ENCODE peak calls at places on chromosomes 5 and 9, in six cellular contexts. One of them, this sample, is unnamed.
A peak's percentile ranks its signal among the peaks of the same experiment; 100 is the strongest.

GRCh38 chr5:78102498-78102897 is 192.0 kb downstream of the AP3B1 start:
- DNase-seq in brain microvascular endothelial cell: no peak
- DNase-seq in IMR-90: peak; percentile 3
- DNase-seq in thyroid gland: no peak
- DNase-seq in spleen: no peak
- DNase-seq in fibroblast of pulmonary artery: peak; percentile 12
- DNase-seq in this sample: no peak

GRCh38 chr5:10301842-10302610 is 5.7 kb downstream of the CMBL start:
- DNase-seq in brain microvascular endothelial cell: no peak
- DNase-seq in spleen: peak; percentile 86
- DNase-seq in thyroid gland: peak; percentile 97
- DNase-seq in fibroblast of pulmonary artery: no peak
- DNase-seq in IMR-90: no peak
- DNase-seq in this sample: peak; percentile 91

GRCh38 chr5:79560774-79561524 is 47.0 kb upstream of the HOMER1 start:
- DNase-seq in brain microvascular endothelial cell: no peak
- DNase-seq in fibroblast of pulmonary artery: peak; percentile 46
- DNase-seq in IMR-90: peak; percentile 67
- DNase-seq in thyroid gland: no peak
- DNase-seq in spleen: no peak
- DNase-seq in this sample: no peak

GRCh38 chr9:103364753-103365152 is 369.6 kb downstream of the CYLC2 start:
- DNase-seq in spleen: no peak
- DNase-seq in brain microvascular endothelial cell: peak; percentile 95
- DNase-seq in thyroid gland: no peak
- DNase-seq in fibroblast of pulmonary artery: peak; percentile 75
- DNase-seq in IMR-90: no peak
- DNase-seq in this sample: no peak

GRCh38 chr9:72979405-72980100 is 26.7 kb upstream of the ALDH1A1 start:
- DNase-seq in brain microvascular endothelial cell: no peak
- DNase-seq in thyroid gland: no peak
- DNase-seq in IMR-90: no peak
- DNase-seq in fibroblast of pulmonary artery: no peak
- DNase-seq in spleen: no peak
- DNase-seq in this sample: no peak

GRCh38 chr9:130896233-130897012 is at the start of gene QRFP:
- DNase-seq in fibroblast of pulmonary artery: no peak
- DNase-seq in brain microvascular endothelial cell: no peak
- DNase-seq in spleen: no peak
- DNase-seq in thyroid gland: no peak
- DNase-seq in IMR-90: no peak
- DNase-seq in this sample: no peak

GRCh38 chr5:153827407-153827806 is 211.3 kb downstream of the FAM114A2 start:
- DNase-seq in fibroblast of pulmonary artery: no peak
- DNase-seq in thyroid gland: no peak
- DNase-seq in spleen: no peak
- DNase-seq in brain microvascular endothelial cell: no peak
- DNase-seq in IMR-90: no peak
- DNase-seq in this sample: no peak

GRCh38 chr5:30100929-30101328 is 1092.6 kb upstream of the CDH6 start:
- DNase-seq in spleen: no peak
- DNase-seq in brain microvascular endothelial cell: peak; percentile 2
- DNase-seq in IMR-90: no peak
- DNase-seq in thyroid gland: no peak
- DNase-seq in fibroblast of pulmonary artery: no peak
- DNase-seq in this sample: no peak

GRCh38 chr5:132364319-132364718 is 5.2 kb upstream of the SLC22A5 start:
- DNase-seq in brain microvascular endothelial cell: peak; percentile 23
- DNase-seq in fibroblast of pulmonary artery: peak; percentile 92
- DNase-seq in IMR-90: peak; percentile 72
- DNase-seq in spleen: no peak
- DNase-seq in thyroid gland: no peak
- DNase-seq in this sample: no peak

GRCh38 chr9:133109931-133110650 is 10.9 kb downstream of the RALGDS start:
- DNase-seq in IMR-90: no peak
- DNase-seq in brain microvascular endothelial cell: no peak
- DNase-seq in spleen: peak; percentile 13
- DNase-seq in thyroid gland: no peak
- DNase-seq in fibroblast of pulmonary artery: no peak
- DNase-seq in this sample: peak; percentile 26

GRCh38 chr9:131194767-131195166 is 69.4 kb downstream of the NUP214 start:
- DNase-seq in fibroblast of pulmonary artery: no peak
- DNase-seq in brain microvascular endothelial cell: no peak
- DNase-seq in IMR-90: no peak
- DNase-seq in spleen: no peak
- DNase-seq in thyroid gland: no peak
- DNase-seq in this sample: no peak

GRCh38 chr5:10999714-11000113 is 238.7 kb upstream of the DAP start:
- DNase-seq in IMR-90: no peak
- DNase-seq in fibroblast of pulmonary artery: no peak
- DNase-seq in thyroid gland: no peak
- DNase-seq in brain microvascular endothelial cell: no peak
- DNase-seq in spleen: no peak
- DNase-seq in this sample: no peak

GRCh38 chr5:65390208-65390607 is 91.5 kb downstream of the ADAMTS6 start:
- DNase-seq in thyroid gland: no peak
- DNase-seq in fibroblast of pulmonary artery: no peak
- DNase-seq in IMR-90: no peak
- DNase-seq in brain microvascular endothelial cell: no peak
- DNase-seq in spleen: no peak
- DNase-seq in this sample: no peak

GRCh38 chr5:19855453-19855852 is 132.5 kb downstream of the CDH18 start:
- DNase-seq in spleen: no peak
- DNase-seq in fibroblast of pulmonary artery: no peak
- DNase-seq in IMR-90: no peak
- DNase-seq in brain microvascular endothelial cell: no peak
- DNase-seq in thyroid gland: no peak
- DNase-seq in this sample: no peak

GRCh38 chr5:19701731-19702130 is 286.3 kb downstream of the CDH18 start:
- DNase-seq in brain microvascular endothelial cell: no peak
- DNase-seq in IMR-90: no peak
- DNase-seq in thyroid gland: no peak
- DNase-seq in spleen: no peak
- DNase-seq in fibroblast of pulmonary artery: no peak
- DNase-seq in this sample: no peak

GRCh38 chr5:155025890-155026289 is 12.3 kb downstream of the KIF4B start:
- DNase-seq in IMR-90: no peak
- DNase-seq in brain microvascular endothelial cell: no peak
- DNase-seq in fibroblast of pulmonary artery: no peak
- DNase-seq in thyroid gland: no peak
- DNase-seq in spleen: no peak
- DNase-seq in this sample: no peak

GRCh38 chr5:64947031-64947430 is 178.3 kb downstream of the CWC27 start:
- DNase-seq in brain microvascular endothelial cell: peak; percentile 63
- DNase-seq in spleen: no peak
- DNase-seq in fibroblast of pulmonary artery: peak; percentile 74
- DNase-seq in thyroid gland: no peak
- DNase-seq in IMR-90: peak; percentile 55
- DNase-seq in this sample: no peak

GRCh38 chr5:1510631-1511030 is 13.1 kb downstream of the LPCAT1 start:
- DNase-seq in brain microvascular endothelial cell: no peak
- DNase-seq in IMR-90: no peak
- DNase-seq in spleen: peak; percentile 76
- DNase-seq in fibroblast of pulmonary artery: no peak
- DNase-seq in thyroid gland: peak; percentile 1
- DNase-seq in this sample: no peak

DNA sequence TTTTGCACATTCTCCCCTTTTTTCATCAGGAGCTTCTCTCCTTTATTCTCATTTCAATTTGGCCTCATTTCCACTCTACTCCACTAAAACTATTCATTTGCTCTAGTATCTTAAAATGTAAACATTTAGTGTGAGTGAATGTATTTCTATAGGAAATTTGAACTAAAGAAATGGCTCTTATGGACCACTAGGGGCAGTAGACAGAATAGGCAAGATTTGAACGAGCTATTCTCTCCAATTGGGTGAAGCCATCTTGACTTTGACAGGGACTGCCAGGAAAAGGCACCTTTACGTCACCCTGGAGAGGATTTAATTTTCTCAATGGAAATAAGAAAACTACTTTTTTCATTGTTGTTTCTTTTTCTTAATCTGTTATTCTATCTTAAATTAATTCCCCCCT is 666.3 kb downstream of the DNAH5 start:
- DNase-seq in IMR-90: no peak
- DNase-seq in spleen: no peak
- DNase-seq in thyroid gland: no peak
- DNase-seq in fibroblast of pulmonary artery: no peak
- DNase-seq in brain microvascular endothelial cell: no peak
- DNase-seq in this sample: no peak
- TF ChIP-seq CTCF in IMR-90: no peak
- TF ChIP-seq CTCF in spleen: peak; percentile 15
- TF ChIP-seq CTCF in thyroid gland: no peak
- TF ChIP-seq CTCF in fibroblast of pulmonary artery: peak; percentile 11
- TF ChIP-seq CTCF in brain microvascular endothelial cell: peak; percentile 28
- TF ChIP-seq CTCF in this sample: no peak

GRCh38 chr9:121721770-121722169 is 70.3 kb downstream of the DAB2IP start:
- DNase-seq in fibroblast of pulmonary artery: no peak
- DNase-seq in thyroid gland: no peak
- DNase-seq in IMR-90: peak; percentile 54
- DNase-seq in spleen: no peak
- DNase-seq in brain microvascular endothelial cell: no peak
- DNase-seq in this sample: no peak

GRCh38 chr9:121720311-121720991 is 69.0 kb downstream of the DAB2IP start:
- DNase-seq in spleen: no peak
- DNase-seq in brain microvascular endothelial cell: no peak
- DNase-seq in fibroblast of pulmonary artery: no peak
- DNase-seq in IMR-90: no peak
- DNase-seq in thyroid gland: no peak
- DNase-seq in this sample: no peak

GRCh38 chr9:121718501-121718900 is 67.1 kb downstream of the DAB2IP start:
- DNase-seq in brain microvascular endothelial cell: no peak
- DNase-seq in spleen: no peak
- DNase-seq in IMR-90: no peak
- DNase-seq in fibroblast of pulmonary artery: no peak
- DNase-seq in thyroid gland: no peak
- DNase-seq in this sample: no peak

GRCh38 chr9:121718063-121718462 is 66.6 kb downstream of the DAB2IP start:
- DNase-seq in thyroid gland: peak; percentile 61
- DNase-seq in fibroblast of pulmonary artery: peak; percentile 48
- DNase-seq in spleen: no peak
- DNase-seq in IMR-90: peak; percentile 65
- DNase-seq in brain microvascular endothelial cell: no peak
- DNase-seq in this sample: no peak

DNA sequence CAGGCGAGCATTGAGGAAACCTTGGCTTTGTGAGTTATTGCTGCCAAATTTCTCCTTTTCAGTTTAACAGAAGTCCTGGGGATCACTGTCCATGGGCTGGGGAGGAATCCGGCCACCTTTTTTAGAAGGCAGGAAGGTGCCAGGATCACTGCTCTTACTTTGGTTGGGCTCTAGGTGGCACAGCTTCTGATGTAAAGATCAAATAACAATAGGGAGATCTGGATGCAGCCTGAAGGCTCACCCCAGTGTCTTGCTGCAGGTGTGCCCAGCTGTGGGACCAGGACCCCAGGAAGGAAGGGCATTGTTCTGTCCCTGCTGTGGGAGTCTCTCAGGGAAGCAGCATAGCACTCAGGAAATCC is 69.5 kb downstream of the DAB2IP start:
- DNase-seq in IMR-90: no peak
- DNase-seq in fibroblast of pulmonary artery: peak; percentile 16
- DNase-seq in thyroid gland: no peak
- DNase-seq in brain microvascular endothelial cell: no peak
- DNase-seq in spleen: no peak
- DNase-seq in this sample: no peak
- TF ChIP-seq CTCF in IMR-90: no peak
- TF ChIP-seq CTCF in fibroblast of pulmonary artery: peak; percentile 25
- TF ChIP-seq CTCF in thyroid gland: no peak
- TF ChIP-seq CTCF in brain microvascular endothelial cell: peak; percentile 43
- TF ChIP-seq CTCF in spleen: no peak
- TF ChIP-seq CTCF in this sample: no peak

DNA sequence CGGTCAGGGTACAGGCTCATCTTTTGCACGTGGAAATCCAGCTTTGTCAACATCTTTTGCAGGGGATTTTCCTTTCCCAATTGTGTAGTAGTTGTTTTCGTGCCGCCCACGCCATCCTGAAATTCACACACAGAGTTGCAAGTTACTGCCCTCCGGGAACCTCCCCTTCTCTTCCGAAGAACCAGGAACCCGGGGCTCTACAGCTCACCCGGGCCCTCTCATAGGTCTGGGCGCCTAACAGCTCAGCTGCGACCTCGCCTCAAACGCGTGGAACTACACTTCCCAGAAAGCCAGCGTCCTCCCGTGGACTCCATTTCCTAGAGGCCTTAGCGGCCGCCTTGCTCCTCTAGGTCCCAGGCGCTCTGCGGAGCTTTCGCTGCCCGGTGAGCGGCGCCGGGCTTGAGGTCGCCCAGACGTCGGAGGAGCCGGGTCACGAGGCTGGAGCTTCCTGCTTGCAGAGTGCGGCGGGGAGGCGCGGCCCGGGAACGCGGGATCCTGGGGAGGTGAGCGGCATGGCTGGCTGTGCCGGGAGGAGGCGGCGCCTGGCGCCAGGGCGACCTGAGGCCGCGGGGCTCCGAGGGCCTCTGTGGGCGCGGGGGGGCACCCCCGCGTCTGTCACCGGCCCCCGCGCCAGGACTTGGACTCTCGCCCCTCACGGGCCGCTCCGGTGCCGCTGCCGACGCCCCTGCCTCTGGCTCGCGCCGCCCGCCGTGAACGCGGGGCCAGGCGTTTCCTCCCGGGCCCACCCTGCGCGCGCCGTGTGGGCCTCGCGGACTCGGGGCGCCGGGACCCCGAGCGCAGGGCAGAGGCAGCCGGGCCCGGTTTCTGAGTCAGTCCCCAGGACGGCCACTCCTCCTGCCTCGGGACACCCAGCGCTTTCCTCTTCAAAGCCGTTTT is at the start of gene ZNF354B:
- DNase-seq in fibroblast of pulmonary artery: peak; percentile 97
- DNase-seq in IMR-90: peak; percentile 92
- DNase-seq in brain microvascular endothelial cell: peak; percentile 92
- DNase-seq in spleen: peak; percentile 96
- DNase-seq in thyroid gland: peak; percentile 91
- DNase-seq in this sample: peak; percentile 95
- TF ChIP-seq CTCF in fibroblast of pulmonary artery: no peak
- TF ChIP-seq CTCF in IMR-90: peak; percentile 7
- TF ChIP-seq CTCF in brain microvascular endothelial cell: peak; percentile 28
- TF ChIP-seq CTCF in spleen: peak; percentile 50
- TF ChIP-seq CTCF in thyroid gland: no peak
- TF ChIP-seq CTCF in this sample: peak; percentile 23

DNA sequence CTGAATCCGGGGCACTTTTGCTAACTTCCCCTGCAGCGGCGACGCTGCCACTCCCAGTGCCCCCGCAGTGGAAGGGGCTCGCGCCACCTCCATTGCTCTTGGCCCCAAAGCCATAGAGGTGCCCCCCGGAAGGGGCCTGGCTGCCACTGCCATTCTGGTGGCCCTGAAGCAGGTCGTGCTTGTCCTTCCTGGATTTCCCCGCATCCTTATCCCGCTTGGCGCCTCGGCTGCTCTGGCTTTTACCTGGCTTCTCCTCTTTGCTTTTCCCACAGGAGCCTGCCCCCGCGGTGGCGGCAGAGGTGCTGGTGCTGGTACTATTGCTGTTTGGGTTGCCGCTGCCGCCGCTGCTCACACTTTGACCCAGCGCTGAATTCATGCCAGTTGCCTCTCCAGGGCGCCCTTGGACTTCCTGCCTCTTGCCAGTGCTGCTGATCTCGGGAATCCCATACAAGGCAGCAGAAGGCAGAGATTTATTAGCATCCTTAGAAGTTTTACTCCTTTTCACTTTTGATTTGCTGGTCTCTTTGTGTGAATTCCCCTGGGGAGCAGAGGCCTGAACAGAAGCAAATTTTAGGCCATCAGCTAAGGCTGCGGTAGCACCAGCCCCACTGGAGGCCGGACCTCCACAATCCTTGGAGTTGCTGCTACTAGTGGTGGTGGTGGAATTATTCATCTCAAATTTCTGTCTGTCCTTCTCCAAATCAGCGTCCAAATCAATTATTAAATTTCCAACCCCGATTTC is 2.1 kb downstream of the ZNF608 start:
- DNase-seq in brain microvascular endothelial cell: no peak
- DNase-seq in fibroblast of pulmonary artery: peak; percentile 57
- DNase-seq in spleen: peak; percentile 83
- DNase-seq in thyroid gland: peak; percentile 63
- DNase-seq in IMR-90: peak; percentile 27
- DNase-seq in this sample: peak; percentile 61
- TF ChIP-seq CTCF in brain microvascular endothelial cell: peak; percentile 26
- TF ChIP-seq CTCF in fibroblast of pulmonary artery: peak; percentile 21
- TF ChIP-seq CTCF in spleen: no peak
- TF ChIP-seq CTCF in thyroid gland: no peak
- TF ChIP-seq CTCF in IMR-90: no peak
- TF ChIP-seq CTCF in this sample: no peak

This sample was measured in lower lobe of right lung.